ENCODE peak calls at places on chromosomes 12 and 14, in four cellular contexts. I is lung, G is ovary, O is transverse colon. C is an unnamed sample.

GRCh38 chr14:66509874-66510273 is 1.9 kb downstream of the GPHN start:
- DNase-seq in I (no peak), O (no peak), G (no peak), C (no peak)

GRCh38 chr12:119902084-119902509 is 25.0 kb upstream of the CIT start:
- DNase-seq in O (peak; percentile 68), G (no peak), I (peak; percentile 63), C (no peak)

GRCh38 chr12:76450690-76451089 is 102.5 kb upstream of the BBS10 start:
- DNase-seq in O (no peak), G (no peak), I (no peak), C (no peak)

GRCh38 chr14:65019944-65020566 is 33.4 kb downstream of the FNTB start:
- DNase-seq in G (no peak), I (no peak), O (peak; percentile 28), C (no peak)

GRCh38 chr14:77790566-77791224 is 9.2 kb upstream of the ADCK1 start:
- DNase-seq in O (no peak), G (no peak), I (no peak), C (no peak)

GRCh38 chr12:42483534-42483857 is 106.0 kb downstream of the PRICKLE1 start:
- DNase-seq in G (peak; percentile 66), I (no peak), O (peak; percentile 35), C (peak; percentile 84)

GRCh38 chr14:58660407-58660806 is 22.6 kb downstream of the DACT1 start:
- DNase-seq in I (no peak), O (no peak), G (no peak), C (no peak)

GRCh38 chr12:31582155-31582554 is 8.8 kb downstream of the DENND5B start:
- DNase-seq in O (no peak), G (no peak), I (no peak), C (no peak)

GRCh38 chr14:74941676-74942097 is 13.7 kb downstream of the PGF start:
- DNase-seq in I (peak; percentile 53), O (peak; percentile 52), G (no peak), C (no peak)

GRCh38 chr12:124898200-124898950 is 16.1 kb downstream of the UBC start:
- DNase-seq in O (peak; percentile 74), I (no peak), G (peak; percentile 60), C (no peak)

GRCh38 chr12:8658361-8658760 is 4.3 kb downstream of the MFAP5 start:
- DNase-seq in G (no peak), O (no peak), I (no peak), C (no peak)

GRCh38 chr14:87992349-87992719 is 648 bp downstream of the GALC start:
- DNase-seq in O (no peak), G (no peak), I (no peak), C (no peak)

GRCh38 chr12:130016194-130016593 is 112.4 kb upstream of the TMEM132D start:
- DNase-seq in G (no peak), O (no peak), I (no peak), C (no peak)

GRCh38 chr14:74333909-74334308 is 14.4 kb upstream of the VRTN start:
- DNase-seq in G (no peak), O (no peak), I (no peak), C (no peak)

GRCh38 chr12:112992541-112993398 is 14.5 kb downstream of the OAS2 start:
- DNase-seq in G (no peak), I (peak; percentile 48), O (peak; percentile 54), C (peak; percentile 58)

GRCh38 chr12:31897791-31898503 is 61.3 kb upstream of the RESF1 start:
- DNase-seq in O (peak; percentile 22), G (no peak), I (no peak), C (no peak)

GRCh38 chr12:2653461-2653965 is 141.3 kb upstream of the FKBP4 start:
- DNase-seq in I (no peak), G (no peak), O (peak; percentile 0), C (no peak)

GRCh38 chr12:130104114-130104513 is 58.1 kb upstream of the FZD10 start:
- DNase-seq in G (no peak), O (no peak), I (no peak), C (no peak)

DNA sequence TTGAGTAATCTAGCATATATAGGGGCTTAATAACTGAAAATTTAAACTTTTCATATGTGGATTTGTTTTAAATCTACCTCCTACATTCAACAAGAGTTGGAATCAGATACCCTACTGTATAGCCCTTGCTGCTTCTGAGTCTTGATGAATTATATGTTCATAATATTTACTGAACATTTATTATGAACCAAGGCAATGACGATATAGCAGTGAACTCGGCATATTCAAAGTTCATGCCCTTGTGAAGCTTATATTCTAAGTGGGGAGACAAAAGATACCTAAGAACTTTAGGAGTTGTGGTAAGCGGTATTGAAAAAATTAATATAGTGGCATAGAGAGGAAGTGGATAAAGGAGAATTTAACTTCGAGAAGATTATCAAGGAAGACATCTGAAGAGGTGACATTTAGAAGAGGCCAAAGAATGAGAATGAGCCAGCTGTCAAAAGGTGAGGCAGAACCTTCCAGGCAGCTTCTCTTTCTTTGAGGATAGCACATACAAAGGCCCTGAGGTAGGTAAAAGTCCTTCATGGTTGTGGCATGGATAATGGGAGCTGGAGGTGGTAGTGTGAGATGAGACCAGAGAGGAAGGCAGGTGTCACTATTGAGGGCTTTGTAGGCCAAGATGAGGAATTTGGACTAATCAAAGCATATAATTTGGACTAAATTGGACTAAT is 10.2 kb downstream of the EID3 start:
- DNase-seq in G (no peak), O (no peak), I (no peak), C (no peak)
- H3K36me3 ChIP-seq in G (no peaks in the 10 kb centered on the region), O (peaks cover 67% of the 10 kb centered on the region), I (peaks cover 37% of the 10 kb centered on the region), C (peaks cover 66% of the 10 kb centered on the region)

GRCh38 chr12:109347579-109347978 is at the start of gene MYO1H:
- DNase-seq in G (no peak), O (no peak), I (no peak), C (no peak)
- H3K27ac ChIP-seq in G (no peak within 1 kb of the TSS), O (no peak within 1 kb of the TSS), I (no peak within 1 kb of the TSS), C (no peak within 1 kb of the TSS)

GRCh38 chr12:52796429-52796794 is 495 bp upstream of the KRT3 start:
- DNase-seq in O (no peak), G (no peak), I (no peak), C (no peak)
- H3K4me1 ChIP-seq in O (peaks cover 7% of the 10 kb centered on the region), G (no peaks in the 10 kb centered on the region), I (no peaks in the 10 kb centered on the region), C (peaks cover 12% of the 10 kb centered on the region)

GRCh38 chr12:111747333-111747732 is 19.4 kb upstream of the ALDH2 start:
- DNase-seq in I (no peak), O (no peak), G (no peak), C (no peak)
- H3K36me3 ChIP-seq in I (peaks cover 7% of the 10 kb centered on the region), O (peaks cover 10% of the 10 kb centered on the region), G (no peaks in the 10 kb centered on the region), C (peaks cover 36% of the 10 kb centered on the region)

GRCh38 chr12:3950714-3951320 is 77.6 kb upstream of the PARP11 start:
- DNase-seq in G (no peak), O (no peak), I (no peak), C (no peak)

GRCh38 chr12:3947781-3948180 is 74.6 kb upstream of the PARP11 start:
- DNase-seq in G (no peak), O (no peak), I (no peak), C (no peak)

GRCh38 chr12:3951380-3952135 is 78.4 kb upstream of the PARP11 start:
- DNase-seq in O (no peak), I (no peak), G (no peak), C (no peak)

GRCh38 chr12:3944620-3945019 is 71.4 kb upstream of the PARP11 start:
- DNase-seq in I (no peak), O (no peak), G (no peak), C (no peak)

GRCh38 chr12:3945671-3946070 is 72.5 kb upstream of the PARP11 start:
- DNase-seq in O (no peak), I (no peak), G (no peak), C (no peak)
- H3K27ac ChIP-seq in O (no peak overlapping the region), I (no peak overlapping the region), G (no peak overlapping the region), C (no peak overlapping the region)

DNA sequence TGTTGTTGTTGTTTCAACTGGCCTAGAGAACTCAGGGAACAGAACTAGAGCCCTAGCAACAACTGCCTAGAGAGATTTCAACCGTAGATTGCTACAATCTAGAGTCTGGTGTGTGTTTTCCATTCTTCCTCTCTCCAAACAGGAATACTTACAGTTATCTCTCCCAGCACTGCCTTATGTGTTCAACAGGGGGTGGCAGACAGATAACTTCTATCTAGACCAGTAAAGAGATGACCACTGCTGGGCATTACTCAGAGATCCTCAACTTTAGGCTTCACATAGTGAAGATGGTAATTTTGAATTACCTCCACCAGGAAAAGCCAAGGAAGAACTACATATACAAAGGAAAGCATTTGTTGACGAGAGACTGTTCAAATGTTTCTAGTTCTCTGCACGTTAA is 4.8 kb downstream of the TXNDC16 start:
- DNase-seq in I (no peak), O (no peak), G (no peak), C (no peak)
- H3K4me1 ChIP-seq in I (peaks cover 2% of the 10 kb centered on the region), O (peaks cover 12% of the 10 kb centered on the region), G (peaks cover 7% of the 10 kb centered on the region), C (peaks cover 18% of the 10 kb centered on the region)

GRCh38 chr12:12987421-12987820 is 12.6 kb downstream of the HEBP1 start:
- DNase-seq in I (no peak), O (no peak), G (no peak), C (no peak)

GRCh38 chr12:12986775-12987332 is 13.2 kb downstream of the HEBP1 start:
- DNase-seq in O (no peak), I (no peak), G (no peak), C (no peak)

GRCh38 chr12:12984119-12984518 is 15.9 kb downstream of the HEBP1 start:
- DNase-seq in O (no peak), I (no peak), G (no peak), C (no peak)

GRCh38 chr12:12983420-12984035 is 16.5 kb downstream of the HEBP1 start:
- DNase-seq in I (no peak), G (no peak), O (no peak), C (no peak)

DNA sequence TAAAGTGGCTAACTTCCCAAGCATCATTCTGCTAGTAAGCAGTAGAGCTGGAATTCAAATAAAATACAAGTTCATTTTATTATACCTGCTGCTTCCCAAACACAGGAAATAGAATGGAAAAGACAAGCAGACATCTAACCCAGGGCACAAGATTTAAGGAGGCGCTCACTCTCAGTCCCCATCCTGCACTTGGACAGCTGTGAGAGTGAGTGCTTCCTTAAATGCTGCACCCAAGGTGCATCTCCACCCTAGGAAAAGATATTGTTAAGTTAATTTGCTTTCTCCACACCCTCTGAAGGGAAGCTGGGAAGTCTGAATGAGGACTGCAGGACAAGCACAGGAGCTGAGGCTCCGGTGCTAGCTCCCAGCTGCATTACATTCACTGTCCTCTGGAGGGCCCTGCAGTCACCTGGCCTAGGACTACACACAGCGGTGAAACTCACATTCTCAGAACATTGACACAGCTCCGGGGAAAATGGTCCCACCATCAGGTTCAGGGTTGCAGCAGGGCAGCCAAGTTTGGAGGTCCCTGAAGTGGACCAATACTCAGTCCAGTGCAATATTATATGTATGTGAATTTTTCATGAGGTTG is 14.2 kb downstream of the HEBP1 start:
- DNase-seq in I (no peak), O (peak; percentile 48), G (no peak), C (no peak)
- H3K36me3 ChIP-seq in I (peaks cover 29% of the 10 kb centered on the region), O (peaks cover 20% of the 10 kb centered on the region), G (no peaks in the 10 kb centered on the region), C (peaks cover 42% of the 10 kb centered on the region)

GRCh38 chr12:6932766-6933165 is 5.0 kb downstream of the ATN1 start:
- DNase-seq in I (no peak), G (no peak), O (no peak), C (no peak)
- H3K27ac ChIP-seq in I (no peak overlapping the region), G (no peak overlapping the region), O (peak overlapping the region; percentile 62), C (peak overlapping the region; percentile 34)

DNA sequence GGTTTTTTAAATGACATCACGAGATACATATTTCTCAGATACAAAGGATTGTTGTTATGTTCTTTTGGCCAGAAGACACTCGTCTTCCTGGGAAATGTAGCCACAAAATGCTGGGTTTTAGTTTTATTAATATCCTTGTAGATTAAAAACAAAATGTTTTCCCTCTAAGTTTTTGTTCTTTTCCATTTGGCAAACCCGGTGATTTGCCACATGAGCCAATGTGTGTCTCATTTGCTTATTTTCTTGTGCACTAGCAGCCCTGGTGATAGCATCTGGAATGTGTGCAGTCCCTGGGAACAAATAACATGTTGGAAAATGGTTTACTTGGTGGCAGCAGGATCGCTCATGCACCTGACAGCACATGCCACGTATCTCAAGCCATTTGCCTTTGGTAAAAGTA is 61.0 kb downstream of the HMGA2 start:
- DNase-seq in O (no peak), I (no peak), G (no peak), C (no peak)
- H3K4me1 ChIP-seq in O (no peaks in the 10 kb centered on the region), I (peaks cover 3% of the 10 kb centered on the region), G (peaks cover 7% of the 10 kb centered on the region), C (peaks cover 16% of the 10 kb centered on the region)

C was measured in vagina.